ENCODE peak calls at places on chromosomes 7 and 10, in five cellular contexts. B is AG10803, L is pancreas, O is astrocyte, C is choroid plexus epithelial cell. V is an unnamed sample.
A peak's percentile ranks its signal among the peaks of the same experiment; 100 is the strongest.

GRCh38 chr7:101598981-101599681 is 30.0 kb downstream of the MYL10 start:
- DNase-seq in B (no peak), L (no peak), O (no peak), C (no peak), V (no peak)

GRCh38 chr7:5677538-5678294 is 103.7 kb downstream of the RNF216 start:
- DNase-seq in B (peak; percentile 79), L (no peak), O (peak; percentile 57), C (peak; percentile 88), V (peak; percentile 75)

GRCh38 chr10:23886355-23886754 is 322.6 kb upstream of the KIAA1217 start:
- DNase-seq in B (no peak), L (no peak), O (no peak), C (no peak), V (no peak)

GRCh38 chr10:21432266-21432665 is 93.2 kb downstream of the SKIDA1 start:
- DNase-seq in B (no peak), L (no peak), O (no peak), C (no peak), V (no peak)

GRCh38 chr7:139036901-139037300 is 1.1 kb upstream of the ZC3HAV1L start:
- DNase-seq in B (no peak), L (no peak), O (no peak), C (no peak), V (no peak)

GRCh38 chr7:96402913-96403312 is 81.0 kb upstream of the SLC25A13 start:
- DNase-seq in B (no peak), L (no peak), O (no peak), C (no peak), V (no peak)

GRCh38 chr7:95609277-95609971 is 13.1 kb upstream of the PDK4 start:
- DNase-seq in B (peak; percentile 72), L (peak; percentile 39), O (peak; percentile 22), C (peak; percentile 82), V (peak; percentile 71)

GRCh38 chr10:1189166-1190051 is 133.2 kb downstream of the WDR37 start:
- DNase-seq in B (no peak), L (peak; percentile 9), O (no peak), C (no peak), V (no peak)

GRCh38 chr10:93760490-93760889 is 2.8 kb downstream of the LGI1 start:
- DNase-seq in B (no peak), L (no peak), O (no peak), C (no peak), V (no peak)

GRCh38 chr10:64426745-64427144 is 905.5 kb downstream of the REEP3 start:
- DNase-seq in B (no peak), L (no peak), O (no peak), C (no peak), V (no peak)

DNA sequence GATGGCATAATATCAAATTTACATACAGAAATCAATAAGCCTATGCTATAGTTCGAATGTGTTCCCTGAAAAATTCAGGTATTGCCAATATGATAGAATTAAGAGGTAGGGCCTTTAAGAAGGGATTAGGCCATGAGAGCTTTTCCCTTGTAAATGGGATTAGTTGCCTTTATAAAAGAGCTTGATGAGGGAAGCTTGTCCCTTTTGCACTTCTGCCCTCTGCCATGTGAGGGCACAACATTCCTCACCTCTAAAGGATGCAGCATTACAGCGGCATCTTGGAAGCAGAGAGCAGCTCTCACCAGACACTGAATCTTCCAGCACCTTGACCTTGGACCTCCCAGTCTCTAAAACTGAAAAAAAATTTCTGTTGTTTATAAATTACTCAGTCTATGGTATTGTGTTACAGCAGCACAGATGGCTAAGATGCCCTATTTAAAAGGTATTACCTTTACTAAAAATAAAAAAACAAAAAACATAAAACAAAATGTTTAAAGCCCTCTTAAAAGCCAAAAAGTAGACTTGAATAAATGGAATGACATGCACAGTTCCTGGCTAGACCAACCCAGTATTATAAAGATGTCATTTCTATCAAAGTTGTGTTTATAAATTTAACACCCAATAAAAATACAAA is 909.6 kb downstream of the REEP3 start:
- DNase-seq in B (peak; percentile 1), L (no peak), O (no peak), C (peak; percentile 0), V (peak; percentile 11)
- TF ChIP-seq CTCF in B (no peak), L (no peak), O (no peak), C (no peak), V (peak; percentile 20)

DNA sequence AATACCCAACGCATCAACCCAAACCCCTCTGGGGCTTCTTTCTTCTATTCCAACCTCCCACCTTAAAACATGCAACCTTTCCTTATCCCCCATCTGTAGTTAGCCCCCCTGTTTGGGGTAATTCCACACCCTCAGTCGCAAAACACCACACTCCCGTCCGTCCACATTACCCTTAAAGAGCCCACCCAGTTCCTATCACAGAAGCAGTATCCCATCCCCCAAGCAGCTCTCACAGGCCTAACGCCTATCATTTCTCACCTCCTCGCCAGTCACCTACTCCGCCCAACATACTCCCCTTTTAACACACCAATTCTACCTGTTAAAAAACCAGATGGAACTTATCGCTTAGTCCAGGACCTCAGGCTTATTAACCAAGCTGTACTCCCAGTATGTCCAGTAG is 63.7 kb downstream of the LRRC17 start:
- DNase-seq in B (no peak), L (no peak), O (no peak), C (no peak), V (no peak)
- H3K4me3 ChIP-seq in B (no peak overlapping the region), L (no peak overlapping the region), O (no peak overlapping the region), C (no peak overlapping the region), V (no peak overlapping the region)

GRCh38 chr10:4051011-4051407 is 266.0 kb upstream of the KLF6 start:
- DNase-seq in B (peak; percentile 39), L (no peak), O (no peak), C (peak; percentile 84), V (peak; percentile 22)
- TF ChIP-seq CTCF in B (no peak), L (no peak), O (no peak), C (no peak), V (no peak)

GRCh38 chr10:116274141-116274861 is 1.3 kb upstream of the GFRA1 start:
- DNase-seq in B (peak; percentile 37), L (no peak), O (no peak), C (no peak), V (no peak)

GRCh38 chr10:116270691-116271592 is 2.1 kb downstream of the GFRA1 start:
- DNase-seq in B (no peak), L (no peak), O (no peak), C (no peak), V (no peak)

GRCh38 chr10:116272497-116273221 is at the start of gene GFRA1:
- DNase-seq in B (no peak), L (no peak), O (no peak), C (no peak), V (no peak)

GRCh38 chr10:116269612-116270011 is 3.4 kb downstream of the GFRA1 start:
- DNase-seq in B (no peak), L (no peak), O (no peak), C (no peak), V (no peak)

DNA sequence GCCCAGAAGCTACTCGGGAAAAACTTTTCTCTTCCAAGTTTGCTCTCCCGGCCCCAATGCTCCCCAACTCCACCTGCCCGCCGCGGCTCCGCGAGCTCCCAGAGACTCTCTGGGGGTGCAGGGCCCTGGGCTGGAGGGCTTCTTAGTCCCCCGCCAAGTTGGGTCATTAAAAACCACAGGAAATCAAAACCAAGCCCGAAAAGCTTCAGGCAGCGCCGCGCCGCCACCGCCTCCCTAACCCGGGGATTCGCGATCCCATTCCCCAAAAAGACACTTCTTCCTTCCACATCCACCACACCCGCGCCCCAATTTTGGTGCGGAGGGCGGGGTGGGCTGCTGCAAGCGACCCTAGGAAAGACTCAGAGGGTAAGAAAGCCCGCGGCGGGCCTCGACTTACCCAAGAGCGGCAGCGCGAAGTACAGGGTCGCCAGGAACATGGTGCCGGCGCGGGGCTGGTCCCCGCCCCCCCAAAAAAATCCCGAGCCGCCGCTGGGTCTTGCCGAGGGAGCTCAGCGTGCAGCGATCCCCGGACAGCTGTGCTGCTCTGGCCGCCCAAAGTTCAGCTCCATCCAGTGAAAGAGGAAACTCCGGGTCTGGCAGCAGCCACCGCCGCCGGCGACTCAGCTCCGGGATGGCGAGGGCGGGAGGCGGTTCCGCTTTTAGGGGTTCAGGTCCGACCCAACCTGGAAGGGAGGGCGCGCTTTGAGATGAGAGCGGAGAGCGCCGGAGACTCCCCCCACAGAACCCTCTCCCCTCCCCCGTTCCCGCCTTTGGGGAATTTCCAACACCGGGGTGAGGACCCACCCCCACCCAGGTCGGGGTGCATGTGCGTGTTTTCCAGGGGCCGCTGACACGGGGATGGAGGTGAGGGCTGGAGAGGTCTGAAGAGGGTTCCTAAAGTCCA is 1.2 kb downstream of the GFRA1 start:
- DNase-seq in B (no peak), L (no peak), O (no peak), C (no peak), V (no peak)
- H3K4me3 ChIP-seq in B (peak overlapping the region; percentile 65), L (peak overlapping the region; percentile 26), O (peak overlapping the region; percentile 70), C (peak overlapping the region; percentile 41), V (peak overlapping the region; percentile 29)

DNA sequence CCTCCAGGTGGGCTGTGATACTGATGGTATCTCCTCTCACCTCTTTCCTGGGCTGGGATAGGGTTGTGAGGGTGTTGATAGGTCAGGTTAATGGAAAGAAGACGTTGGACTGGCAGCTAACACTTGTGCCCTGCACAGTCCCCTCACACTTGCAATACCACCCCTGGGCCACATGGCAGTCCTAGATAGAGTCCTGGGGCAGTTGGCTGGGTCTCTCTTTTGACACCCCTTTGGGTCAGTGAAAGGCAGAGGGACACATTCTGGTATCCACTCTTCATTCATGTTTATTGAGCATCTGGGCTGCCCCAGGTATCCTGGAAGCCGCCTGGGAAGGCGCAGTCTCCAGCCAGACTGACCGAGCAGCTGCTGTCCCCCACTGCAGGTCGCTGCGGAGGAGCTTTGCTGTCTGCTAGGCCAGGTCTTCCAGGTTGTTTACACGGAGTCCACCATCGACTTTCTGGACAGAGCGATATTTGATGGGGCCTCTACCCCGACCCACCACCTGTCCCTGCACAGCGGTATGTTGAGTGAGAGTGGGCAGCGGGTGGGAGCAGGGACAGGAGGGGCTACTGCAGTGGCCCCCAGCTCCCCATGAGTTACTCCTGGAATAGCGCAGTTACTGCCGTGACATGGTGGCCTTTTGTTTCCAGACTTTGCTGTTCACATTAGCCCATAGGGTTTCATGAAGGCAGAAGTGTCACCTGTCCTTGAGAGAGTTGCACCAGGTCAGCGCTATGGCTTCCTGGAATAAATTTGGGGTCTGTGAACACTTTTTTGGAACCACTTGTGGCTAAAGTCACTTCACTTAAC is 19.1 kb downstream of the NACAD start:
- DNase-seq in B (no peak), L (no peak), O (no peak), C (no peak), V (no peak)
- TF ChIP-seq CTCF in B (no peak), L (no peak), O (no peak), C (peak; percentile 11), V (no peak)

DNA sequence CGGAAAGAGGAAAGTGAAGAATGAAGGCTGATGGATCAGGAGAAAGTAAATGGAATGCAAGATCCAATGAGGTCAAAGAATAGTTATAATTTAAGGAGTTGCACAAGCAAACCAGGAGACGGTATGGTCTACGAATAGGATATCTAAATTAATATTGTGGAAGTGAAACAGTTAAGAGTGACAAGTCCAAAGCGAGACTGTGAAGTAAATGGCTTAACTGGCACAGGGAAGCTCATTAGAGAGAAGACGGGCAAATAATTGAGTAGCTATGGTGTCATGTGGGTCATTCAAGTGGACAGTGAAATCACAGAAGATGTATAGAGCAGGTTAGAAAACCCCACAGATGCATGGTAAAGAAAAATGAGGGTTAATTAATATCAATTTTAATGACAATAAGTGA is 3.2 kb downstream of the CYP51A1 start:
- DNase-seq in B (no peak), L (no peak), O (no peak), C (no peak), V (no peak)
- H3K4me3 ChIP-seq in B (no peak overlapping the region), L (no peak overlapping the region), O (no peak overlapping the region), C (no peak overlapping the region), V (no peak overlapping the region)

DNA sequence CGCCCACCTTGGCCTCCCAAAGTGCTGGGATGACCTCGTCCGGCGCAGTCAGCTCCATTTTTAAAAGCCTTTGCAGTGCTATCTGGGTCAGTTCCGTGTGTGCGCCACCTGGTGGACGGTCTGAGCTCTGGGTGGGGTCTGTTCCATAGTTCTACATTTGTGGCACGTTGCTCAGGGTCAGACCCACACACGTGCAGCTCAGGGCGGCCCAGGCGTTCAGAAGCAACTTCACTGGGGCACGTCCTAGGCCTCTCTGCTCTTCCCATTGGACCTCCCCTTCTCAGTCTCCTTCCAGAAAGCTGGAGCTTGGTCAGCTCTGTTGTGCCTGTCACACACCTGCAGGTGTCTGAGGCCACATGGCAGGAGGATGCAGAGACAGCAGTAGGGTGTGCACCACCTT is 137.9 kb downstream of the DNAJB6 start:
- DNase-seq in B (no peak), L (no peak), O (no peak), C (no peak), V (peak; percentile 12)
- TF ChIP-seq CTCF in B (peak; percentile 13), L (no peak), O (no peak), C (peak; percentile 42), V (peak; percentile 34)

V was measured in fibroblast of mammary gland.